ENCODE peak calls at places on chromosomes 11 and 22, in five cellular contexts. I is pancreas, R is uterus, W is psoas muscle, S is right lobe of liver. V is an unnamed sample.

GRCh38 chr11:72069200-72069599 is 11.1 kb downstream of the NUMA1 start:
- DNase-seq in I (no peak), R (no peak), W (no peak), S (no peak), V (no peak)

GRCh38 chr11:11989774-11990744 is 18.4 kb downstream of the DKK3 start:
- DNase-seq in I (no peak), R (peak; percentile 15), W (no peak), S (no peak), V (no peak)

GRCh38 chr11:78860720-78861422 is 286.2 kb upstream of the NARS2 start:
- DNase-seq in I (no peak), R (no peak), W (no peak), S (no peak), V (no peak)

GRCh38 chr22:38249803-38250641 is 22.8 kb downstream of the TMEM184B start:
- DNase-seq in I (no peak), R (no peak), W (no peak), S (no peak), V (no peak)

GRCh38 chr11:79006854-79007253 is 432.2 kb upstream of the NARS2 start:
- DNase-seq in I (no peak), R (no peak), W (no peak), S (peak; percentile 63), V (no peak)

GRCh38 chr11:77180346-77180745 is 52.3 kb downstream of the MYO7A start:
- DNase-seq in I (no peak), R (no peak), W (no peak), S (peak; percentile 34), V (no peak)

GRCh38 chr22:37266581-37267127 is 15.7 kb upstream of the CYTH4 start:
- DNase-seq in I (no peak), R (no peak), W (no peak), S (peak; percentile 49), V (peak; percentile 32)

GRCh38 chr11:57378166-57378565 is 2.8 kb downstream of the PRG3 start:
- DNase-seq in I (no peak), R (no peak), W (no peak), S (no peak), V (no peak)

GRCh38 chr22:24703101-24703500 is 71.4 kb downstream of the PIWIL3 start:
- DNase-seq in I (no peak), R (no peak), W (no peak), S (peak; percentile 89), V (no peak)

DNA sequence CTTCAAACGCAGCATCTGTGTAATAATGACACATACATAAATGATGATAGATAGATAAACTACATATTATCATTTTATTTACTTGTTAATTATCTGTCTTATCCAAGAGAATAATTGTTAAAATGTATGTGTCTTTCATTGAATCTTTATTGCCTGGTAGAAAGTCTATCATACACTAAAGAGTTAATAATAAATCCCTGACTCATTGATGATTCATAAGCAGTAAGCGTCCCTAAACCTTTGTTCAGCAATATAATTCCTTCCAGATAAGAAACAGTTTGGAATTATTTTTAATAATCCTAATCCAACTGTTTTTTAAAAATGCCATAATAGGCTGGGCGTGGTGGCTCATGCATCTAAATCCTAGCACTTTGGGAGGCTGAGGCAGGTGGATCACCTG is 655.6 kb upstream of the CNTN5 start:
- DNase-seq in I (no peak), R (no peak), W (no peak), S (no peak), V (no peak)
- H3K4me3 ChIP-seq in I (no peak overlapping the region), R (no peak overlapping the region), W (no peak overlapping the region), S (no peak overlapping the region), V (no peak overlapping the region)

GRCh38 chr22:46710842-46711241 is 27.2 kb downstream of the CERK start:
- DNase-seq in I (no peak), R (no peak), W (no peak), S (no peak), V (no peak)
- H3K27ac ChIP-seq in I (no peak overlapping the region), R (no peak overlapping the region), W (no peak overlapping the region), S (no peak overlapping the region), V (no peak overlapping the region)

DNA sequence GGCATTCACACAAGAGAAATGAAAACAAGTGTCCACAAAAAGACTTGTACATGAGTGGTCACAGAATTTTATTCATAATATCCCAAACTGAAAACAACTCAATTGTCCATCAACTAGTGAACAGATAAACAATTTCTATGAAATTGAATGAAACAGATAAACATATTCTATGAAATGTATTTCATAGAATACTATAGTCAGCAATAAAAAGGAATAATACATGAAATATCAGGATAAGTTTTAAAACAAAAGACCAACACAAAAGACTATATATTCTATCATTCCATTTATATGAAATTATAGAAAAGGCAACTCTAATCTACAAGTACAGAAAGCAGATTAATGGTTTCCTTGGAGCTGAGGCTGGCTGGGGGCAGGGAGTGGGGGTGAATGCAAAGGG is 15.7 kb downstream of the CCDC34 start:
- DNase-seq in I (no peak), R (no peak), W (no peak), S (no peak), V (no peak)
- H3K4me3 ChIP-seq in I (no peak overlapping the region), R (no peak overlapping the region), W (no peak overlapping the region), S (no peak overlapping the region), V (no peak overlapping the region)

GRCh38 chr11:110918351-110918750 is 206.1 kb upstream of the ARHGAP20 start:
- DNase-seq in I (no peak), R (no peak), W (no peak), S (no peak), V (no peak)
- H3K27ac ChIP-seq in I (no peak overlapping the region), R (no peak overlapping the region), W (no peak overlapping the region), S (no peak overlapping the region), V (no peak overlapping the region)

DNA sequence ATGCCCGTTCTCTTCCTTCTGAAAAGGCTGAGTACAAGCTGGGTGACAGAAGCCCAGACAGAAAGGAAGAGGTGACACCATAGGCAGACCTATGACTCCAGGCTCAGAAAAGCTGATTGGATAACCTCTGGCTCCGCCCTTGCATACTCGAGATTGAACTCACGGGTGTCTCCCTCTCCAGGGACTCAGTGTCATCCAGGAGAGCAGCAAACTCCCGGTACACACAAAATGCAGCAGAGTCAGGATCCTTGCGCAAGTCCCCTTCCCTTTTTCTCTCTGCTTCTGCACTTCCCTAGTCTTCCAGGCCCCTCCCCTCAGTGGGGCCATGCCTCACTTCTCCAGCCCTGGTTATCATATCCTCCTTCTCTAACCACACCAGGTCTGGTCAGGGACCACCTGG is 9.8 kb downstream of the SCN4B start:
- DNase-seq in I (no peak), R (no peak), W (no peak), S (no peak), V (no peak)
- H3K4me3 ChIP-seq in I (no peak overlapping the region), R (no peak overlapping the region), W (no peak overlapping the region), S (no peak overlapping the region), V (no peak overlapping the region)

GRCh38 chr22:31215018-31215535 is 3.0 kb downstream of the LIMK2 start:
- DNase-seq in I (no peak), R (no peak), W (no peak), S (no peak), V (no peak)

GRCh38 chr22:31210830-31211503 is 1.1 kb upstream of the LIMK2 start:
- DNase-seq in I (no peak), R (peak; percentile 36), W (no peak), S (no peak), V (peak; percentile 50)

GRCh38 chr22:31211504-31211861 is 615 bp upstream of the LIMK2 start:
- DNase-seq in I (no peak), R (no peak), W (no peak), S (no peak), V (no peak)

GRCh38 chr22:31211862-31212730 is at the start of gene LIMK2:
- DNase-seq in I (peak; percentile 100), R (peak; percentile 92), W (peak; percentile 96), S (peak; percentile 97), V (peak; percentile 98)

GRCh38 chr22:31212783-31213626 is 907 bp downstream of the LIMK2 start:
- DNase-seq in I (no peak), R (no peak), W (no peak), S (no peak), V (no peak)
- H3K27ac ChIP-seq in I (peak overlapping the region; percentile 35), R (peak overlapping the region; percentile 79), W (peak overlapping the region; percentile 85), S (peak overlapping the region; percentile 92), V (peak overlapping the region; percentile 73)

V was measured in right cardiac atrium.